ENCODE peak calls at places on chromosomes 13 and 19, in seven cellular contexts. D is activated CD8-positive, alpha-beta T cell treated with anti-CD3 and anti-CD28 coated beads for 36 hours; G is stimulated activated CD8-positive, alpha-beta memory T cell treated with anti-CD3 and anti-CD28 coated beads, Interleukin-4, amount 100 ng/mL, for 1 hour; X is posterior cingulate gyrus; C is trophoblast cell; B is activated T-cell treated with anti-CD3 and anti-CD28 coated beads for 1 hour; T is GM12878. Z is an unnamed sample.

GRCh38 chr19:18609717-18610051 is 3.0 kb upstream of the TMEM59L start:
- DNase-seq in X (no peak), D (no peak), B (no peak), G (no peak), T (no peak), C (no peak), Z (no peak)

GRCh38 chr19:45729774-45730388 is 815 bp downstream of the FBXO46 start:
- DNase-seq in C (no peak), T (peak; percentile 51), B (no peak), X (no peak), D (peak; percentile 24), G (no peak), Z (no peak)

GRCh38 chr13:67238277-67238859 is 8.2 kb upstream of the PCDH9 start:
- DNase-seq in C (no peak), T (no peak), D (no peak), B (no peak), G (no peak), X (no peak), Z (no peak)

GRCh38 chr13:113905018-113905417 is 41.1 kb upstream of the GAS6 start:
- DNase-seq in X (peak; percentile 55), T (no peak), G (no peak), C (no peak), D (no peak), B (no peak), Z (no peak)

GRCh38 chr19:29375429-29376093 is 150.2 kb upstream of the VSTM2B start:
- DNase-seq in B (no peak), X (peak; percentile 70), G (no peak), D (no peak), T (no peak), C (no peak), Z (no peak)

GRCh38 chr19:40229484-40229883 is 3.0 kb upstream of the CCNP start:
- DNase-seq in X (peak; percentile 18), T (no peak), B (no peak), D (peak; percentile 47), C (peak; percentile 25), G (no peak), Z (no peak)

GRCh38 chr13:106033634-106034033 is 501.8 kb downstream of the EFNB2 start:
- DNase-seq in X (no peak), T (no peak), B (no peak), G (no peak), D (no peak), C (peak; percentile 25), Z (no peak)

GRCh38 chr13:41842029-41842428 is 118.9 kb downstream of the VWA8 start:
- DNase-seq in D (no peak), B (no peak), X (no peak), G (no peak), C (no peak), T (no peak), Z (no peak)

GRCh38 chr13:111312944-111313590 is 7.4 kb upstream of the TEX29 start:
- DNase-seq in G (no peak), T (no peak), B (no peak), D (no peak), X (peak; percentile 83), C (no peak), Z (no peak)

GRCh38 chr13:83825676-83826075 is 56.6 kb downstream of the SLITRK1 start:
- DNase-seq in T (no peak), D (no peak), X (peak; percentile 82), G (no peak), B (no peak), C (no peak), Z (no peak)

GRCh38 chr13:102045713-102046112 is 356.1 kb downstream of the FGF14 start:
- DNase-seq in X (no peak), G (no peak), T (no peak), C (no peak), B (no peak), D (no peak), Z (no peak)

GRCh38 chr19:9597027-9597426 is 12.7 kb upstream of the ZNF121 start:
- DNase-seq in B (no peak), X (no peak), T (no peak), C (peak; percentile 24), D (no peak), G (no peak), Z (peak; percentile 46)

GRCh38 chr13:109807345-109807744 is 21.0 kb upstream of the IRS2 start:
- DNase-seq in G (no peak), C (no peak), B (no peak), T (no peak), D (no peak), X (no peak), Z (no peak)

GRCh38 chr13:30065181-30065580 is 214.8 kb upstream of the UBL3 start:
- DNase-seq in D (no peak), X (no peak), T (no peak), B (no peak), C (no peak), G (no peak), Z (no peak)

GRCh38 chr13:21045101-21045500 is 16.3 kb downstream of the LATS2 start:
- DNase-seq in X (no peak), D (no peak), T (no peak), G (no peak), C (no peak), B (no peak), Z (no peak)

GRCh38 chr13:40984670-40985366 is 34.3 kb downstream of the ELF1 start:
- DNase-seq in G (no peak), B (no peak), T (peak; percentile 67), C (no peak), D (no peak), X (no peak), Z (no peak)

GRCh38 chr13:95492044-95492801 is 60.3 kb upstream of the CLDN10 start:
- DNase-seq in T (no peak), B (no peak), X (no peak), G (no peak), D (no peak), C (no peak), Z (no peak)

GRCh38 chr13:32330438-32330837 is 15.1 kb downstream of the BRCA2 start:
- DNase-seq in B (no peak), G (no peak), D (no peak), X (no peak), C (peak; percentile 11), T (no peak), Z (no peak)

GRCh38 chr19:12733369-12733896 is 1.1 kb downstream of the TRIR start:
- DNase-seq in T (no peak), B (no peak), X (no peak), C (peak; percentile 76), D (peak; percentile 79), G (no peak), Z (no peak)

GRCh38 chr13:33270906-33271538 is 14.5 kb downstream of the STARD13 start:
- DNase-seq in T (no peak), G (no peak), X (no peak), D (no peak), C (no peak), B (no peak), Z (no peak)

GRCh38 chr19:57435062-57435978 is at the start of gene ZNF749:
- DNase-seq in B (peak; percentile 91), X (peak; percentile 100), C (peak; percentile 99), T (peak; percentile 94), D (peak; percentile 100), G (peak; percentile 81), Z (peak; percentile 90)

Z was measured in T1000.